ENCODE peak calls at places on chromosome 2, in seven cellular contexts. N is Right ventricle myocardium superior, P is EL, C is NCI-H526, O is heart left ventricle, I is left lobe of liver, F is tibial artery. Q is an unnamed sample.

GRCh38 chr2:8312861-8313768 is 368.7 kb upstream of the ID2 start:
- DNase-seq in N (no peak), P (peak; percentile 4), C (no peak), O (no peak), I (no peak), F (no peak), Q (peak; percentile 56)

GRCh38 chr2:241788572-241788971 is 11.9 kb downstream of the GAL3ST2 start:
- DNase-seq in N (no peak), P (no peak), C (no peak), O (no peak), I (no peak), F (no peak), Q (no peak)

GRCh38 chr2:213065583-213066444 is 85.6 kb downstream of the IKZF2 start:
- DNase-seq in N (peak; percentile 51), P (peak; percentile 24), C (no peak), O (peak; percentile 32), I (peak; percentile 55), F (no peak), Q (no peak)

GRCh38 chr2:64128943-64129391 is 15.3 kb downstream of the PELI1 start:
- DNase-seq in N (no peak), P (no peak), C (no peak), O (no peak), I (no peak), F (no peak), Q (no peak)

GRCh38 chr2:45343618-45344017 is 267.4 kb downstream of the SRBD1 start:
- DNase-seq in N (no peak), P (no peak), C (no peak), O (no peak), I (peak; percentile 27), F (no peak), Q (peak; percentile 34)

GRCh38 chr2:14903709-14904374 is 271.3 kb downstream of the LRATD1 start:
- DNase-seq in N (no peak), P (peak; percentile 9), C (peak; percentile 65), O (no peak), I (peak; percentile 49), F (no peak), Q (peak; percentile 67)

GRCh38 chr2:86311879-86312278 is 25.5 kb downstream of the REEP1 start:
- DNase-seq in N (no peak), P (no peak), C (no peak), O (no peak), I (no peak), F (no peak), Q (no peak)

GRCh38 chr2:194822097-194822496 is 834.9 kb upstream of the SLC39A10 start:
- DNase-seq in N (no peak), P (no peak), C (no peak), O (no peak), I (no peak), F (no peak), Q (peak; percentile 3)